ENCODE peak calls at places on chromosomes 3 and 15, in six cellular contexts. E, P, D, F, O and T are unnamed samples.

GRCh38 chr3:173066044-173066679 is 74.9 kb downstream of the SPATA16 start:
- DNase-seq in E (no peak), F (no peak), D (no peak), P (no peak), O (no peak), T (no peak)

GRCh38 chr3:73470851-73471250 is 153.9 kb downstream of the PDZRN3 start:
- DNase-seq in E (no peak), P (no peak), D (no peak), F (no peak), O (no peak), T (no peak)

GRCh38 chr3:46947981-46948791 is 28.4 kb downstream of the CCDC12 start:
- DNase-seq in F (no peak), P (peak), O (no peak), D (no peak), E (peak), T (peak)

GRCh38 chr3:148477375-148477774 is 220.3 kb upstream of the AGTR1 start:
- DNase-seq in F (no peak), O (no peak), D (no peak), P (no peak), E (no peak), T (no peak)

GRCh38 chr3:31613654-31614053 is 80.9 kb downstream of the STT3B start:
- DNase-seq in D (no peak), O (no peak), E (no peak), P (no peak), F (no peak), T (no peak)

GRCh38 chr3:36542186-36542585 is 161.9 kb downstream of the STAC start:
- DNase-seq in D (no peak), E (no peak), P (no peak), F (no peak), O (no peak), T (no peak)

GRCh38 chr3:160564205-160564922 is 1.0 kb downstream of the KPNA4 start:
- DNase-seq in E (no peak), O (no peak), F (peak), P (peak), D (no peak), T (no peak)

GRCh38 chr15:90004671-90005070 is 3.5 kb downstream of the ZNF710 start:
- DNase-seq in P (peak), D (no peak), O (peak), F (no peak), E (no peak), T (no peak)

GRCh38 chr3:197482001-197482400 is 73.8 kb downstream of the BDH1 start:
- DNase-seq in F (peak), D (no peak), P (no peak), O (no peak), E (no peak), T (no peak)

GRCh38 chr3:156668073-156668763 is 6.2 kb upstream of the TIPARP start:
- DNase-seq in F (peak), E (no peak), P (no peak), D (no peak), O (no peak), T (peak)

GRCh38 chr3:12017487-12017886 is 13.3 kb downstream of the SYN2 start:
- DNase-seq in E (no peak), F (no peak), D (no peak), O (no peak), P (no peak), T (no peak)

GRCh38 chr3:141280690-141281089 is 49.1 kb downstream of the PXYLP1 start:
- DNase-seq in D (peak), P (no peak), E (no peak), O (no peak), F (no peak), T (no peak)
- TF ChIP-seq CTCF in D (no peak), P (no peak), E (no peak), O (no peak), F (no peak), T (no peak)

DNA sequence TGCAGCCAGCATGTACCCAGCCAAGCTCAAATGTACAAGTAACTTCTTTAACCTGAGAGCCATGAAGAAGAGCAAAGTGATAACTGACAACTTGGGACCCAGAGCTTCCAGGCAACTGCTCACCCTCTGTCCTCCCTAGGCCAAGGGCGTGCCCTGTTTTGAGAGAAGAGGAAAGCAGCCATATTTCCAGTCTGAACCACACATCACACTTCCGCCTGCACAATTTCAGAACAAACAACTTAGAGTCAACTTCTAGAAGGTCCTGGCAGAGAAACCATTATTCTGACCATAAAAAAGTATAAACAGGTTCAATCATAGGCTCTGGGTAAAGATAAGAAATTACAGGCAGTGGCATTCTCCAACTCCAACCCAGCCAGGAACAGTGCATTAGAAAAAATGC is 50.1 kb downstream of the ITGB5 start:
- DNase-seq in O (no peak), D (no peak), P (no peak), E (no peak), F (no peak), T (no peak)
- TF ChIP-seq POLR2AphosphoS5 in O (no peak), D (no peak), P (no peak), E (no peak), F (no peak), T (no peak)

GRCh38 chr3:4289044-4289443 is 14.1 kb upstream of the SETMAR start:
- DNase-seq in O (no peak), E (no peak), F (no peak), P (no peak), D (no peak), T (no peak)
- TF ChIP-seq CTCF in O (no peak), E (no peak), F (no peak), P (no peak), D (no peak), T (no peak)

DNA sequence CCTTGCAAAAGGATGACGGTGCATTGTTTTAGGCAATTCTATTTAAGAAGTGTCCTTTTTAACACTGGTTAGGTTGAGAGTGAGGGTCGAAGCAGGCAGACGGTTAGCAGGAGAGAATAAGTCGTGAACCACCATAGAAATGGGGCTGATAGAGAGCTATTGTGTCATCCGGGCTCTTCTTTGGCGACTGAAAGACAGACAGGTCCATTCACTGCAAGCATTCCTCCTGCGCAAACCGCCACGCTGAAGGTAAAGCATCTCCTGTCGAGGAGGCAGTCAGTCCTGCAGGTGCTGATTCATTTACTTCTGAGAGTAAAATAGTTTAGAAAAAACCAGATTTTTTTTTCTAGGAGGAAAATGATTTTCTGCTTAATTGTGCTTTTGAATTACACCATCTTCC is 1002.8 kb upstream of the NR2F2 start:
- DNase-seq in F (peak), P (no peak), O (no peak), D (no peak), E (no peak), T (no peak)
- TF ChIP-seq POLR2AphosphoS5 in F (no peak), P (no peak), O (no peak), D (no peak), E (no peak), T (no peak)

GRCh38 chr3:110495201-110495927 is 576.3 kb upstream of the NECTIN3 start:
- DNase-seq in D (no peak), O (no peak), E (no peak), P (no peak), F (no peak), T (no peak)
- TF ChIP-seq CTCF in D (no peak), O (no peak), E (no peak), P (no peak), F (peak), T (no peak)